ENCODE peak calls at places on chromosomes 13 and 19, in five cellular contexts. K is tibial nerve; P is heart right ventricle; R is activated T-helper 1 cell treated with anti-CD3 and anti-CD28 coated beads, Interleukin-2, amount 50 U/mL, for 16 hours; Z is gastrocnemius medialis. G is an unnamed sample.

GRCh38 chr13:20702530-20702929 is 969 bp upstream of the IL17D start:
- DNase-seq in Z (no peak), R (no peak), K (no peak), P (no peak), G (no peak)

GRCh38 chr13:35818577-35819165 is 312.5 kb downstream of the DCLK1 start:
- DNase-seq in Z (no peak), P (no peak), K (no peak), R (no peak), G (no peak)

GRCh38 chr13:113411216-113412023 is 41.9 kb downstream of the ADPRHL1 start:
- DNase-seq in Z (peak), R (no peak), P (peak), K (no peak), G (peak)

GRCh38 chr19:23543351-23543750 is 143.7 kb downstream of the ZNF675 start:
- DNase-seq in K (no peak), R (no peak), Z (no peak), P (no peak), G (no peak)

GRCh38 chr13:111178417-111178816 is 63.3 kb downstream of the ARHGEF7 start:
- DNase-seq in P (no peak), Z (no peak), K (no peak), R (no peak), G (no peak)

GRCh38 chr13:114140909-114141255 is 8.5 kb upstream of the RASA3 start:
- DNase-seq in K (no peak), Z (no peak), R (no peak), P (no peak), G (no peak)

GRCh38 chr13:101627556-101627943 is 175.1 kb downstream of the ITGBL1 start:
- DNase-seq in R (no peak), K (no peak), P (no peak), Z (no peak), G (no peak)

GRCh38 chr13:30107126-30107525 is 200.2 kb downstream of the KATNAL1 start:
- DNase-seq in R (no peak), P (no peak), K (no peak), Z (no peak), G (no peak)

GRCh38 chr13:39789451-39789850 is 134.0 kb downstream of the COG6 start:
- DNase-seq in Z (no peak), K (no peak), R (no peak), P (no peak), G (no peak)

GRCh38 chr13:97344250-97345175 is 89.5 kb upstream of the RAP2A start:
- DNase-seq in P (peak), Z (no peak), K (peak), R (no peak), G (peak)

GRCh38 chr19:4773047-4773640 is 18.4 kb upstream of the FEM1A start:
- DNase-seq in P (no peak), K (no peak), R (no peak), Z (no peak), G (no peak)

GRCh38 chr13:33053397-33054066 is 37.3 kb downstream of the KL start:
- DNase-seq in Z (no peak), P (no peak), K (no peak), R (no peak), G (no peak)

GRCh38 chr13:67224148-67224846 is 5.8 kb downstream of the PCDH9 start:
- DNase-seq in R (no peak), P (peak), Z (peak), K (peak), G (peak)

GRCh38 chr13:22926176-22927007 is 254.4 kb upstream of the SGCG start:
- DNase-seq in P (peak), R (no peak), K (peak), Z (peak), G (peak)

GRCh38 chr13:76991432-76991795 is 467 bp upstream of the CLN5 start:
- DNase-seq in P (peak), Z (no peak), K (no peak), R (peak), G (no peak)

GRCh38 chr19:17681505-17682125 is 6.5 kb downstream of the UNC13A start:
- DNase-seq in P (peak), Z (no peak), R (no peak), K (no peak), G (peak)

GRCh38 chr19:4390862-4391693 is 9.3 kb downstream of the SH3GL1 start:
- DNase-seq in P (no peak), Z (no peak), R (no peak), K (no peak), G (no peak)

GRCh38 chr13:59178344-59178743 is 985.4 kb downstream of the DIAPH3 start:
- DNase-seq in K (no peak), P (no peak), Z (no peak), R (no peak), G (no peak)